ENCODE peak calls at places on chromosomes 13 and 19, in seven cellular contexts. P, U, V, X, N, A and Y are unnamed samples.

GRCh38 chr13:67966065-67966464 is 735.9 kb upstream of the PCDH9 start:
- DNase-seq in P (no peak), A (no peak), U (no peak), V (no peak), N (no peak), X (no peak), Y (no peak)

GRCh38 chr13:99746857-99747710 is 224.5 kb downstream of the ZIC5 start:
- DNase-seq in A (no peak), U (no peak), X (no peak), N (no peak), P (no peak), V (no peak), Y (no peak)

GRCh38 chr19:2550431-2551171 is 74.7 kb downstream of the GADD45B start:
- DNase-seq in U (no peak), P (peak; percentile 52), N (peak; percentile 77), V (no peak), X (no peak), A (no peak), Y (no peak)

GRCh38 chr19:13459351-13459750 is 46.9 kb downstream of the CACNA1A start:
- DNase-seq in A (peak; percentile 21), V (no peak), X (no peak), U (no peak), P (peak; percentile 34), N (no peak), Y (no peak)

GRCh38 chr19:52492991-52493470 is 34.4 kb upstream of the ZNF808 start:
- DNase-seq in U (no peak), V (peak; percentile 10), A (peak; percentile 14), X (no peak), P (no peak), N (no peak), Y (no peak)

GRCh38 chr13:113142876-113143275 is 15.6 kb upstream of the PROZ start:
- DNase-seq in N (no peak), X (no peak), P (no peak), V (no peak), U (no peak), A (no peak), Y (no peak)

GRCh38 chr13:48000559-48001126 is 430 bp downstream of the SUCLA2 start:
- DNase-seq in N (peak; percentile 66), V (peak; percentile 10), P (no peak), X (peak; percentile 6), A (no peak), U (no peak), Y (peak; percentile 9)

GRCh38 chr13:36975172-36975571 is 24.0 kb downstream of the ALG5 start:
- DNase-seq in V (no peak), A (no peak), X (no peak), U (no peak), N (no peak), P (no peak), Y (no peak)

GRCh38 chr13:72141845-72142470 is 275.0 kb upstream of the DACH1 start:
- DNase-seq in N (no peak), X (peak; percentile 12), A (no peak), P (no peak), U (peak; percentile 8), V (peak; percentile 20), Y (no peak)

GRCh38 chr19:52898101-52898500 is 666 bp upstream of the ZNF320 start:
- DNase-seq in A (peak; percentile 23), X (no peak), V (no peak), U (peak; percentile 15), P (no peak), N (no peak), Y (peak; percentile 1)

GRCh38 chr13:79185580-79185979 is 220.5 kb downstream of the RBM26 start:
- DNase-seq in V (no peak), N (no peak), U (no peak), A (no peak), P (no peak), X (no peak), Y (no peak)

GRCh38 chr13:93476175-93476574 is 249.6 kb downstream of the GPC6 start:
- DNase-seq in A (no peak), P (no peak), N (no peak), V (no peak), X (peak; percentile 82), U (peak; percentile 51), Y (peak; percentile 61)

GRCh38 chr19:2483484-2484151 is 7.7 kb downstream of the GADD45B start:
- DNase-seq in V (no peak), P (no peak), N (no peak), A (no peak), U (no peak), X (no peak), Y (no peak)

GRCh38 chr19:13764821-13765394 is 586 bp downstream of the MRI1 start:
- DNase-seq in X (peak; percentile 23), A (peak; percentile 16), N (no peak), P (peak; percentile 10), U (no peak), V (no peak), Y (no peak)

GRCh38 chr13:44050450-44051063 is 170.9 kb downstream of the LACC1 start:
- DNase-seq in N (no peak), A (no peak), U (peak; percentile 58), V (no peak), P (no peak), X (peak; percentile 62), Y (peak; percentile 34)

GRCh38 chr19:19386373-19386869 is 19.1 kb upstream of the GATAD2A start:
- DNase-seq in P (no peak), A (no peak), V (no peak), N (no peak), U (no peak), X (no peak), Y (no peak)

GRCh38 chr19:6071840-6072239 is 38.5 kb downstream of the RFX2 start:
- DNase-seq in X (no peak), U (no peak), N (no peak), A (no peak), P (no peak), V (no peak), Y (no peak)

GRCh38 chr19:16577531-16578052 is 5.4 kb upstream of the SLC35E1 start:
- DNase-seq in X (no peak), N (no peak), V (no peak), U (no peak), A (no peak), P (no peak), Y (no peak)

GRCh38 chr19:9878511-9879196 is 43.5 kb downstream of the PIN1 start:
- DNase-seq in U (no peak), P (no peak), N (no peak), X (no peak), A (no peak), V (no peak), Y (peak; percentile 66)

GRCh38 chr19:2274937-2275535 is 6.9 kb downstream of the PEAK3 start:
- DNase-seq in A (peak; percentile 66), N (peak; percentile 83), U (peak; percentile 76), V (peak; percentile 78), P (peak; percentile 50), X (peak; percentile 66), Y (peak; percentile 66)

GRCh38 chr13:102090532-102090931 is 311.3 kb downstream of the FGF14 start:
- DNase-seq in U (no peak), A (no peak), N (no peak), V (no peak), X (no peak), P (no peak), Y (no peak)

GRCh38 chr13:38341149-38341692 is 8.4 kb upstream of the UFM1 start:
- DNase-seq in P (no peak), U (no peak), V (no peak), N (no peak), A (no peak), X (no peak), Y (no peak)

GRCh38 chr13:97621025-97621424 is 187.1 kb downstream of the RAP2A start:
- DNase-seq in P (no peak), V (no peak), U (no peak), A (no peak), X (no peak), N (no peak), Y (no peak)

GRCh38 chr13:23500858-23501257 is 67.4 kb upstream of the SACS start:
- DNase-seq in A (no peak), X (peak; percentile 85), N (no peak), P (no peak), V (no peak), U (peak; percentile 97), Y (peak; percentile 95)

GRCh38 chr19:47240996-47241918 is 10.3 kb upstream of the BBC3 start:
- DNase-seq in P (peak; percentile 43), V (peak; percentile 85), X (peak; percentile 78), N (peak; percentile 86), U (peak; percentile 71), A (no peak), Y (peak; percentile 77)